ENCODE peak calls at places on chromosomes 7 and 10, in four cellular contexts. H is H7, B is adrenal gland, R is AG04449. Q is an unnamed sample.
A peak's percentile ranks its signal among the peaks of the same experiment; 100 is the strongest.

GRCh38 chr10:21145751-21146445 is 248.8 kb upstream of the NEBL start:
- DNase-seq in H (peak; percentile 32), B (no peak), R (no peak), Q (no peak)

GRCh38 chr10:126062132-126063032 is 166.0 kb downstream of the FANK1 start:
- DNase-seq in H (no peak), B (peak; percentile 88), R (peak; percentile 96), Q (no peak)

GRCh38 chr7:76191783-76192240 is 9.9 kb upstream of the SRRM3 start:
- DNase-seq in H (peak; percentile 84), B (no peak), R (no peak), Q (no peak)

GRCh38 chr10:102835007-102835482 is 2.2 kb downstream of the CYP17A1 start:
- DNase-seq in H (peak; percentile 91), B (peak; percentile 78), R (no peak), Q (peak; percentile 69)

GRCh38 chr10:1577945-1578344 is 159.4 kb downstream of the ADARB2 start:
- DNase-seq in H (no peak), B (no peak), R (no peak), Q (no peak)

GRCh38 chr10:90893190-90893589 is 21.4 kb downstream of the RPP30 start:
- DNase-seq in H (no peak), B (no peak), R (no peak), Q (no peak)

GRCh38 chr7:89605362-89605761 is 548.9 kb upstream of the STEAP1 start:
- DNase-seq in H (no peak), B (no peak), R (no peak), Q (no peak)

GRCh38 chr7:101116898-101117297 is 10.0 kb upstream of the SERPINE1 start:
- DNase-seq in H (no peak), B (no peak), R (no peak), Q (no peak)

GRCh38 chr10:43077421-43078171 is 727 bp downstream of the RET start:
- DNase-seq in H (peak; percentile 89), B (no peak), R (no peak), Q (no peak)

GRCh38 chr10:60186315-60187071 is 203.2 kb downstream of the ANK3 start:
- DNase-seq in H (no peak), B (no peak), R (no peak), Q (no peak)